ENCODE peak calls at places on chromosome 4, in seven cellular contexts. K, I, X, R, O, A and W are unnamed samples.

GRCh38 chr4:20359692-20360091 is 108.0 kb downstream of the SLIT2 start:
- DNase-seq in A (no peak), K (no peak), X (no peak), O (no peak), I (no peak), R (no peak), W (no peak)

GRCh38 chr4:88939697-88940096 is 117.3 kb downstream of the FAM13A start:
- DNase-seq in A (no peak), R (no peak), I (peak), K (no peak), O (no peak), X (no peak), W (no peak)

GRCh38 chr4:69126030-69126429 is 29.8 kb downstream of the UGT2B7 start:
- DNase-seq in O (no peak), A (no peak), X (no peak), K (no peak), I (no peak), R (no peak), W (no peak)

GRCh38 chr4:3305610-3306371 is 13.0 kb downstream of the RGS12 start:
- DNase-seq in K (no peak), I (peak), R (no peak), X (peak), A (no peak), O (peak), W (no peak)

GRCh38 chr4:1207603-1208265 is 35.4 kb upstream of the SPON2 start:
- DNase-seq in X (no peak), K (no peak), A (no peak), O (peak), I (peak), R (no peak), W (no peak)

GRCh38 chr4:55075823-55076418 is 49.5 kb downstream of the KDR start:
- DNase-seq in A (no peak), I (no peak), K (no peak), O (no peak), X (peak), R (no peak), W (no peak)

GRCh38 chr4:88090898-88091297 is 67.5 kb downstream of the ABCG2 start:
- DNase-seq in I (no peak), A (no peak), X (no peak), K (no peak), R (no peak), O (no peak), W (no peak)

GRCh38 chr4:153784300-153784699 is 4.6 kb downstream of the SFRP2 start:
- DNase-seq in A (no peak), X (no peak), I (no peak), O (no peak), R (no peak), K (no peak), W (no peak)

GRCh38 chr4:89715611-89716010 is 121.3 kb downstream of the SNCA start:
- DNase-seq in R (no peak), X (peak), I (no peak), O (no peak), K (no peak), A (no peak), W (no peak)

GRCh38 chr4:119559044-119559647 is 69.5 kb downstream of the PDE5A start:
- DNase-seq in A (no peak), O (peak), I (peak), X (peak), R (no peak), K (peak), W (no peak)

GRCh38 chr4:89682808-89683207 is 154.2 kb downstream of the SNCA start:
- DNase-seq in K (no peak), O (no peak), R (no peak), I (no peak), A (no peak), X (peak), W (no peak)

GRCh38 chr4:82886145-82886942 is 4.6 kb downstream of the SEC31A start:
- DNase-seq in X (no peak), A (no peak), I (no peak), K (no peak), O (no peak), R (no peak), W (no peak)

GRCh38 chr4:103996059-103996458 is 276.3 kb upstream of the TACR3 start:
- DNase-seq in R (no peak), K (no peak), O (peak), I (no peak), A (no peak), X (peak), W (peak)

GRCh38 chr4:25451676-25452075 is 74.6 kb downstream of the ANAPC4 start:
- DNase-seq in X (no peak), A (no peak), O (no peak), K (no peak), I (no peak), R (no peak), W (no peak)

GRCh38 chr4:106337916-106338315 is 21.6 kb downstream of the AIMP1 start:
- DNase-seq in K (no peak), I (no peak), O (no peak), A (no peak), R (no peak), X (no peak), W (no peak)

GRCh38 chr4:1583051-1583785 is 100.9 kb downstream of the FAM53A start:
- DNase-seq in A (no peak), I (no peak), X (no peak), R (no peak), O (no peak), K (no peak), W (no peak)

GRCh38 chr4:110944501-110944900 is 321.6 kb upstream of the PITX2 start:
- DNase-seq in K (no peak), R (no peak), I (peak), A (no peak), X (no peak), O (no peak), W (no peak)

GRCh38 chr4:78529569-78530209 is 21.9 kb upstream of the ANXA3 start:
- DNase-seq in R (no peak), O (peak), X (no peak), I (peak), A (no peak), K (no peak), W (no peak)

GRCh38 chr4:14767142-14767541 is 235.1 kb upstream of the CPEB2 start:
- DNase-seq in I (no peak), O (no peak), R (no peak), A (no peak), K (no peak), X (peak), W (no peak)
- H2BK5ac ChIP-seq in I (no peak), O (no peak), R (no peak), A (no peak), K (no peak), X (no peak), W (no peak)

GRCh38 chr4:140523857-140524742 is at the start of gene ELMOD2:
- DNase-seq in A (peak), O (peak), I (peak), K (peak), R (peak), X (peak), W (peak)

GRCh38 chr4:140523370-140523856 is 555 bp upstream of the ELMOD2 start:
- DNase-seq in R (no peak), O (no peak), I (no peak), A (no peak), K (no peak), X (no peak), W (no peak)
- H2BK5ac ChIP-seq in R (no peak), O (no peak), I (no peak), A (no peak), K (no peak), X (no peak), W (no peak)

DNA sequence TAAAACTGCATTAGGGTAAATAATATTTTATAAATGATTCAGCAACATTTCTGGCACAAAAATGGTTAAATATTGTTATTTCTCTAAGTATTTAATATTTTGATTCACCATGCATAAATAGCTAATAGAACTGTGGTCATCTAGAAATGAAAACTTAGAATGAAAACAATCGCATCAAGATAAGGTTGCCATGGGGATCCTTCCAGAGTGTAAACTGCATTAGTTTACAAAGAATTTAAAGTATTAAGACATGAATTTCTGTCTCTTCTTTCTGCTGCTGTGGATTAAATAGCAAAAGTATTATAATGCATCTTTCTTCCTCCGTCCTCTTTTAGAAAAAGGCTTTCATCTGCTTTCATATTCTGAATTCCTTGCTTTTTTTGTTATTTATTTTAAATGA is 1064.6 kb upstream of the SLIT2 start:
- DNase-seq in R (no peak), X (peak), A (no peak), I (peak), K (peak), O (peak), W (no peak)
- H2BK5ac ChIP-seq in R (no peak), X (no peak), A (no peak), I (no peak), K (no peak), O (no peak), W (no peak)

GRCh38 chr4:187493661-187494060 is 501.9 kb upstream of the ZFP42 start:
- DNase-seq in A (no peak), I (no peak), O (no peak), X (peak), R (no peak), K (no peak), W (no peak)

GRCh38 chr4:187491421-187491820 is 504.1 kb upstream of the ZFP42 start:
- DNase-seq in A (no peak), I (no peak), K (no peak), R (no peak), O (no peak), X (no peak), W (no peak)

GRCh38 chr4:187491959-187492358 is 503.6 kb upstream of the ZFP42 start:
- DNase-seq in A (no peak), I (peak), X (no peak), R (no peak), K (no peak), O (no peak), W (no peak)
- H2BK5ac ChIP-seq in A (no peak), I (no peak), X (no peak), R (no peak), K (no peak), O (no peak), W (no peak)

GRCh38 chr4:37771771-37772170 is 54.7 kb upstream of the PGM2 start:
- DNase-seq in R (no peak), A (no peak), K (no peak), O (no peak), I (no peak), X (no peak), W (no peak)

GRCh38 chr4:37770016-37770415 is 56.5 kb upstream of the PGM2 start:
- DNase-seq in X (no peak), I (peak), A (no peak), O (no peak), K (no peak), R (no peak), W (no peak)

GRCh38 chr4:37767019-37767418 is 59.5 kb upstream of the PGM2 start:
- DNase-seq in O (no peak), X (no peak), K (no peak), R (no peak), A (no peak), I (no peak), W (no peak)

GRCh38 chr4:37767546-37767945 is 58.9 kb upstream of the PGM2 start:
- DNase-seq in A (no peak), X (no peak), R (no peak), O (no peak), I (peak), K (no peak), W (no peak)

GRCh38 chr4:37769590-37769989 is 56.9 kb upstream of the PGM2 start:
- DNase-seq in A (no peak), R (no peak), I (no peak), X (no peak), K (no peak), O (no peak), W (no peak)
- H2BK5ac ChIP-seq in A (no peak), R (no peak), I (no peak), X (no peak), K (no peak), O (no peak), W (no peak)

DNA sequence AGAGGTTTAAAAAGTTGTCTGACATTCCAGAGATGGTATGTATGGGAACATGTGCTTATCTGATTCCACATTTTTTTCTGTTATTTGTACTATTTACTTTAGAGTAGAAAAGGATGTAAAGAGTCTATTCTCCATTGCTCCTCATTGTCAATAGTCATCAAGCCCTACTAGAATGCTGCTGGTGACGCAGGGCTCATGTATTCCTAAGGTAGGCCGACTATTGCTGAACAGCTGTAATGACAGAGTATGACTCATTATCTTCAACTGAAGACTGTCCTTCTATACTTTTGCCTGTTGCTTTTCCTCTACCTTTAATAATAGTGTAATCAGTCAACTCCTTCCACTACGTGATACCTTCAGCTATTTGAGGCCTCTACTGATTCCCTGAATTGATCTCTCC is 509.1 kb upstream of the NR3C2 start:
- DNase-seq in K (peak), X (no peak), I (peak), O (no peak), R (no peak), A (no peak), W (no peak)
- H2BK5ac ChIP-seq in K (no peak), X (no peak), I (no peak), O (no peak), R (no peak), A (no peak), W (no peak)

GRCh38 chr4:173334891-173335754 is 965 bp upstream of the HMGB2 start:
- DNase-seq in X (peak), A (peak), K (peak), R (peak), O (peak), I (peak), W (peak)
- H2BK5ac ChIP-seq in X (peak), A (peak), K (peak), R (peak), O (no peak), I (peak), W (peak)

DNA sequence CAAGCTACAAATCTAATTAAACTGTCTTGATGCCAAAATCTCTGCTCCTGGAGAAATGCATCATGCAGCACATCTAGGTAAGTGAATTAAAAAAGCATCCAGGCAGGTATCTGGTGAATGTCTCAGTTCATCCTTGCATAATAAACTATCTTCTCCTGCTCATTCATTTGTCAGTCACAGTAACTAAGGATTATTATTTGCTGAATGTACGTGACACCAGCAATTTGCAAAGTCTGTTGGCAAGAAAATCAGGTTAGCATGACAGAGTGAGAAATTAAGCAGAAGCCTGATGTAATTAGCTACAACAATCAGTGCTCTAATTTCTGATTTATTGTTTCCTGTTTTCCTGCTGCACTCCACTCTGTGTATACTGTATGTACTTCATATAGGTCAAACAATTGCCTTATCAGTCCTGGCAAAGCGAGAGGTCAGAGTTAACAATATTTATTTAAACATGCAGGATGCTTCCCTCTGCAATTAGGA is 213.6 kb downstream of the FBXO8 start:
- DNase-seq in R (no peak), I (no peak), X (no peak), K (no peak), O (peak), A (no peak), W (no peak)
- H2BK5ac ChIP-seq in R (no peak), I (no peak), X (no peak), K (no peak), O (no peak), A (no peak), W (no peak)